ENCODE peak calls at places on chromosome 1, in ten cellular contexts. Q is occipital lobe; N is Right ventricle myocardium superior; T is neuronal stem cell; D is G401; L is NCI-H460; J is WTC11; Z is NCI-H1417; Y is activated naive CD8-positive, alpha-beta T cell treated with anti-CD3 and anti-CD28 coated beads, Interleukin-2, amount 50 U/mL, for 24 hours; W is KG1. C is an unnamed sample.

GRCh38 chr1:211381481-211382181 is 55.0 kb downstream of the TRAF5 start:
- DNase-seq in J (no peak), Y (no peak), L (no peak), T (no peak), W (no peak), Q (no peak), Z (peak), D (no peak), N (no peak), C (no peak)

GRCh38 chr1:19208710-19209438 is 1.2 kb downstream of the UBR4 start:
- DNase-seq in D (peak), Y (no peak), L (no peak), N (no peak), J (no peak), W (no peak), T (no peak), Z (no peak), Q (no peak), C (no peak)

GRCh38 chr1:29607236-29607635 is 370.9 kb downstream of the PTPRU start:
- DNase-seq in N (no peak), J (no peak), L (no peak), D (no peak), T (peak), Q (no peak), W (no peak), Y (no peak), Z (no peak), C (no peak)

GRCh38 chr1:85578321-85579295 is 2.0 kb upstream of the CCN1 start:
- DNase-seq in D (peak), W (no peak), Q (no peak), J (no peak), Z (no peak), L (no peak), Y (no peak), T (no peak), N (no peak), C (no peak)

GRCh38 chr1:79353224-79353623 is 346.7 kb upstream of the ADGRL4 start:
- DNase-seq in Q (no peak), L (peak), D (peak), Y (no peak), T (no peak), Z (no peak), J (no peak), N (no peak), W (no peak), C (no peak)

GRCh38 chr1:2449636-2450454 is 26.2 kb upstream of the PLCH2 start:
- DNase-seq in W (no peak), N (no peak), L (no peak), D (no peak), Y (no peak), Q (peak), Z (no peak), J (no peak), T (no peak), C (no peak)

GRCh38 chr1:87045757-87046422 is 131.5 kb downstream of the HS2ST1 start:
- DNase-seq in T (no peak), Q (no peak), L (no peak), Z (no peak), D (no peak), N (no peak), J (no peak), W (no peak), Y (peak), C (no peak)

GRCh38 chr1:222522105-222522915 is 25.6 kb downstream of the HHIPL2 start:
- DNase-seq in Z (no peak), L (no peak), J (no peak), T (no peak), D (no peak), Q (no peak), N (no peak), Y (no peak), W (no peak), C (no peak)

GRCh38 chr1:182608850-182609610 is 4.8 kb upstream of the RGS16 start:
- DNase-seq in Y (no peak), Q (no peak), Z (peak), D (no peak), W (no peak), L (no peak), N (no peak), T (no peak), J (no peak), C (no peak)

GRCh38 chr1:28516518-28516956 is 10.7 kb downstream of the RCC1 start:
- DNase-seq in D (no peak), T (no peak), N (no peak), Z (no peak), W (no peak), L (no peak), Y (no peak), Q (no peak), J (no peak), C (no peak)

GRCh38 chr1:83819436-83819835 is 179.5 kb downstream of the TTLL7 start:
- DNase-seq in L (no peak), T (no peak), N (no peak), D (no peak), Q (no peak), J (no peak), Y (no peak), W (no peak), Z (no peak), C (no peak)

GRCh38 chr1:29677028-29678024 is 441.0 kb downstream of the PTPRU start:
- DNase-seq in J (no peak), N (no peak), Z (no peak), D (no peak), Q (no peak), L (no peak), Y (no peak), T (no peak), W (no peak), C (no peak)

GRCh38 chr1:224333309-224333926 is 3.4 kb upstream of the NVL start:
- DNase-seq in Y (no peak), T (no peak), Z (peak), W (peak), J (no peak), D (peak), L (peak), N (no peak), Q (no peak), C (no peak)

GRCh38 chr1:50156241-50157010 is 47.7 kb downstream of the ELAVL4 start:
- DNase-seq in D (no peak), J (no peak), Y (no peak), T (no peak), Q (no peak), W (no peak), L (no peak), N (no peak), Z (no peak), C (no peak)

GRCh38 chr1:23557471-23558124 is 1.7 kb downstream of the ID3 start:
- DNase-seq in N (no peak), Y (no peak), Q (no peak), L (no peak), W (no peak), J (no peak), Z (peak), D (no peak), T (no peak), C (no peak)

GRCh38 chr1:39720094-39720999 is 18.3 kb upstream of the PPIE start:
- DNase-seq in J (no peak), Y (no peak), D (peak), T (no peak), Z (peak), N (no peak), L (peak), Q (no peak), W (peak), C (no peak)

GRCh38 chr1:160738266-160738665 is 781 bp upstream of the SLAMF7 start:
- DNase-seq in J (no peak), Y (no peak), W (no peak), Q (no peak), Z (no peak), L (no peak), T (no peak), D (no peak), N (no peak), C (no peak)

GRCh38 chr1:235093685-235094592 is 34.7 kb downstream of the TOMM20 start:
- DNase-seq in N (peak), J (peak), T (peak), Q (peak), Y (peak), D (peak), W (peak), Z (peak), L (peak), C (peak)

GRCh38 chr1:116956378-116956777 is 45.2 kb upstream of the CD101 start:
- DNase-seq in W (no peak), Z (peak), Q (no peak), D (no peak), Y (no peak), T (no peak), J (no peak), L (no peak), N (no peak), C (no peak)

GRCh38 chr1:12407050-12407961 is 177.5 kb downstream of the VPS13D start:
- DNase-seq in Y (no peak), Q (no peak), L (peak), Z (no peak), N (no peak), W (no peak), J (no peak), T (no peak), D (peak), C (no peak)

GRCh38 chr1:211327341-211327921 is 798 bp downstream of the TRAF5 start:
- DNase-seq in Q (no peak), D (no peak), J (peak), Z (peak), L (no peak), Y (peak), W (no peak), N (no peak), T (no peak), C (peak)

GRCh38 chr1:203284411-203285208 is 20.7 kb upstream of the BTG2 start:
- DNase-seq in N (no peak), T (no peak), Y (peak), J (no peak), Q (no peak), D (no peak), W (no peak), Z (no peak), L (no peak), C (no peak)

GRCh38 chr1:32464716-32465540 is at the start of gene ZBTB8B:
- DNase-seq in Q (peak), L (peak), Z (peak), Y (peak), T (peak), D (peak), J (peak), W (no peak), N (peak), C (peak)

GRCh38 chr1:28428990-28429520 is 59.5 kb downstream of the PHACTR4 start:
- DNase-seq in L (no peak), W (no peak), N (no peak), Y (no peak), D (no peak), T (no peak), Q (no peak), J (no peak), Z (no peak), C (no peak)

GRCh38 chr1:109427171-109427467 is 871 bp upstream of the PSMA5 start:
- DNase-seq in D (no peak), Q (no peak), T (no peak), L (no peak), N (no peak), W (no peak), J (no peak), Z (no peak), Y (no peak), C (no peak)

GRCh38 chr1:155321577-155322497 is 1.1 kb downstream of the RUSC1 start:
- DNase-seq in Q (no peak), Y (no peak), Z (peak), L (no peak), J (no peak), D (peak), N (peak), W (no peak), T (no peak), C (peak)

GRCh38 chr1:117606608-117607261 is 887 bp downstream of the TENT5C start:
- DNase-seq in N (peak), T (peak), Y (peak), D (no peak), L (no peak), Q (no peak), Z (peak), W (no peak), J (peak), C (peak)

GRCh38 chr1:15522551-15522950 is 1.5 kb downstream of the CASP9 start:
- DNase-seq in Q (no peak), W (no peak), T (no peak), N (no peak), L (no peak), D (no peak), Z (no peak), Y (no peak), J (no peak), C (no peak)

GRCh38 chr1:222709700-222710153 is 2.6 kb downstream of the AIDA start:
- DNase-seq in J (no peak), D (no peak), Z (no peak), T (no peak), Q (no peak), N (no peak), Y (no peak), L (no peak), W (no peak), C (no peak)

GRCh38 chr1:12016182-12016581 is 3.1 kb upstream of the MIIP start:
- DNase-seq in Q (no peak), Y (no peak), L (no peak), W (no peak), N (peak), T (no peak), Z (no peak), J (no peak), D (no peak), C (no peak)

GRCh38 chr1:235918032-235918431 is 51.3 kb upstream of the LYST start:
- DNase-seq in T (no peak), Q (no peak), J (no peak), Z (no peak), N (no peak), W (no peak), Y (no peak), L (no peak), D (peak), C (no peak)

C was measured in left colon.